ENCODE peak calls at places on chromosome 9, in five cellular contexts. Q is endothelial cell, Y is HFF-Myc, K is colonic mucosa, S is AG04450. F is an unnamed sample.

GRCh38 chr9:136047775-136048559 is 47.1 kb downstream of the NACC2 start:
- DNase-seq in K (no peak), Q (no peak), S (no peak), Y (no peak), F (no peak)

GRCh38 chr9:28203036-28203435 is 629.8 kb upstream of the C9orf72 start:
- DNase-seq in K (no peak), Q (no peak), Y (no peak), S (no peak), F (no peak)

GRCh38 chr9:87436694-87437093 is 61.0 kb upstream of the DAPK1 start:
- DNase-seq in K (no peak), Q (no peak), S (no peak), Y (no peak), F (no peak)

GRCh38 chr9:76394896-76395244 is 644 bp upstream of the RFK start:
- DNase-seq in Q (peak; percentile 35), K (peak; percentile 70), S (no peak), Y (no peak), F (no peak)

GRCh38 chr9:21473236-21473635 is 8.9 kb downstream of the IFNE start:
- DNase-seq in K (no peak), S (no peak), Q (no peak), Y (no peak), F (no peak)

GRCh38 chr9:117234178-117234577 is 180.7 kb downstream of the ASTN2 start:
- DNase-seq in K (no peak), Q (no peak), Y (no peak), S (no peak), F (no peak)

GRCh38 chr9:90921104-90921503 is 119.5 kb downstream of the SYK start:
- DNase-seq in Y (no peak), K (no peak), Q (no peak), S (no peak), F (no peak)

GRCh38 chr9:137070201-137070905 is at the start of gene SAPCD2:
- DNase-seq in Q (peak; percentile 74), S (peak; percentile 42), Y (peak; percentile 56), K (peak; percentile 89), F (peak; percentile 70)

GRCh38 chr9:114006931-114007691 is 71.0 kb downstream of the AMBP start:
- DNase-seq in S (no peak), K (peak; percentile 15), Y (no peak), Q (peak; percentile 1), F (no peak)

GRCh38 chr9:69671291-69671903 is 774 bp downstream of the APBA1 start:
- DNase-seq in Q (no peak), Y (no peak), K (peak; percentile 26), S (no peak), F (no peak)

GRCh38 chr9:126150411-126151030 is 176.1 kb upstream of the MVB12B start:
- DNase-seq in K (no peak), Q (peak; percentile 3), S (no peak), Y (no peak), F (no peak)

GRCh38 chr9:88593537-88594185 is 58.7 kb downstream of the NXNL2 start:
- DNase-seq in Y (no peak), Q (peak; percentile 37), S (no peak), K (peak; percentile 59), F (peak; percentile 50)

GRCh38 chr9:137161558-137162483 is 8.0 kb downstream of the LRRC26 start:
- DNase-seq in Y (no peak), S (no peak), Q (no peak), K (no peak), F (no peak)

GRCh38 chr9:118567861-118568260 is 801.4 kb downstream of the BRINP1 start:
- DNase-seq in K (no peak), Q (no peak), S (no peak), Y (no peak), F (no peak)

GRCh38 chr9:115810166-115810565 is 343.4 kb upstream of the PAPPA start:
- DNase-seq in Q (no peak), K (no peak), Y (no peak), S (no peak), F (no peak)

GRCh38 chr9:33718987-33719386 is 76.4 kb upstream of the PRSS3 start:
- DNase-seq in K (no peak), Y (no peak), Q (no peak), S (no peak), F (no peak)

GRCh38 chr9:96020822-96021615 is 145.5 kb downstream of the ERCC6L2 start:
- DNase-seq in K (peak; percentile 36), S (no peak), Q (peak; percentile 42), Y (no peak), F (peak; percentile 23)

GRCh38 chr9:31745886-31746285 is 638.6 kb upstream of the ACO1 start:
- DNase-seq in Q (no peak), Y (no peak), K (no peak), S (no peak), F (no peak)

GRCh38 chr9:137506274-137506673 is 43.9 kb downstream of the PNPLA7 start:
- DNase-seq in K (no peak), Q (no peak), Y (no peak), S (no peak), F (no peak)

GRCh38 chr9:106862115-106862945 is 636 bp upstream of the ZNF462 start:
- DNase-seq in Y (no peak), K (peak; percentile 77), S (no peak), Q (peak; percentile 59), F (peak; percentile 54)

GRCh38 chr9:89323257-89323841 is 5.0 kb downstream of the SECISBP2 start:
- DNase-seq in K (no peak), Q (no peak), Y (peak; percentile 60), S (no peak), F (no peak)

GRCh38 chr9:110835404-110835803 is 166.8 kb downstream of the MUSK start:
- DNase-seq in S (peak; percentile 74), K (no peak), Q (no peak), Y (peak; percentile 81), F (no peak)

GRCh38 chr9:6243746-6244145 is 28.1 kb downstream of the IL33 start:
- DNase-seq in S (no peak), Q (no peak), K (no peak), Y (no peak), F (no peak)

GRCh38 chr9:85404911-85405580 is 336.7 kb downstream of the AGTPBP1 start:
- DNase-seq in Y (no peak), K (no peak), Q (no peak), S (no peak), F (no peak)

GRCh38 chr9:101737705-101738565 is 512 bp downstream of the GRIN3A start:
- DNase-seq in S (no peak), Y (no peak), Q (peak; percentile 60), K (no peak), F (peak; percentile 30)

GRCh38 chr9:33186457-33187168 is 19.5 kb upstream of the B4GALT1 start:
- DNase-seq in Q (no peak), K (peak; percentile 83), Y (no peak), S (no peak), F (no peak)

GRCh38 chr9:108411632-108412031 is 444.2 kb downstream of the ACTL7B start:
- DNase-seq in Y (no peak), S (no peak), K (no peak), Q (no peak), F (no peak)

GRCh38 chr9:108417726-108418125 is 438.1 kb downstream of the ACTL7B start:
- DNase-seq in K (no peak), Q (no peak), S (no peak), Y (no peak), F (no peak)

GRCh38 chr9:108412755-108413154 is 443.0 kb downstream of the ACTL7B start:
- DNase-seq in Y (peak; percentile 29), Q (peak; percentile 31), S (no peak), K (peak; percentile 30), F (no peak)

GRCh38 chr9:108419379-108419778 is 436.4 kb downstream of the ACTL7B start:
- DNase-seq in Y (no peak), Q (no peak), S (no peak), K (no peak), F (no peak)

DNA sequence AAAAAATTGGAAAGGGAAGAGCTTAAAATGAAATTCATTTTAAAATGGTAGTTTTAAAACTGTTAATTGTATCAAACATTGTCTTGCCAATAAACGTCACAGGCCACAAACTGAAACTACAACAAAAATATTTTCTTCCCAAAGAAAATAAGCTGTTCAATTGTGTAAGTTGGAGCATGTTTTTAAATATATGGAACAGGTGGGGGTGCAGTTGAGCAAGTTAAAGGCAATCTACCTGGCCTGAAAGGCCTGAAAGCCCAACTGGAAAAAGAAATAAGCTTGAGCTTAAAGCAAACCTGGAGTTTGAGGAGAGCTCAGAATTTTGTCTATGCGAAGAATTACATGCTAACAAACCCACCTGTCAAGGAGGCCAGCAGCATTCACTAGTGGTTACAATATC is 439.5 kb downstream of the ACTL7B start:
- DNase-seq in Q (no peak), S (no peak), Y (no peak), K (no peak), F (no peak)
- TF ChIP-seq CTCF in Q (no peak), S (no peak), Y (no peak), K (no peak), F (no peak)

DNA sequence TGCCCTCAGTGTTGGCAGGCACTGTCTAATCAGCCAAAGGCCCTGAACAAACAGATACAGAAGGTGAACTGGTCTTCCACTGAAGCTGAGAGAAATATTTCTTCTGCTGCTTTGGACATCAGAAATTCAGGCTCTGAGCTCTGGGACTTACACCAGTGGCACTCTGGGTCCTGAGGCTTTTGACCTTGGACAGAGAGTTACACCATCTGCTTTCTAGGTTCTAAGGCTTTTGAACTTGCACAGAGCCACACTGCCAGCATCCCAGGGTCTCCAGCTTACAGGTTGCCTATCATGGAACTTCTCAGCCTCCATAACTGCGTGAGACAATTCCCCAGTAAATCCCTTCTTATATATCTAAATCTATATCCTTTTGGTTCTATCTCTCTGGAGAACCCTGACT is 326.7 kb downstream of the MLLT3 start:
- DNase-seq in S (no peak), Q (no peak), Y (no peak), K (no peak), F (no peak)
- TF ChIP-seq CTCF in S (no peak), Q (no peak), Y (no peak), K (no peak), F (no peak)

GRCh38 chr9:123645762-123646161 is 284.2 kb downstream of the DENND1A start:
- DNase-seq in K (no peak), Y (no peak), S (no peak), Q (no peak), F (no peak)
- TF ChIP-seq CTCF in K (no peak), Y (no peak), S (no peak), Q (no peak), F (no peak)

GRCh38 chr9:98411981-98412561 is 156.6 kb upstream of the TBC1D2 start:
- DNase-seq in Y (no peak), K (no peak), S (no peak), Q (no peak), F (no peak)

GRCh38 chr9:98415782-98416181 is 160.3 kb upstream of the TBC1D2 start:
- DNase-seq in Q (no peak), S (no peak), Y (no peak), K (no peak), F (no peak)

GRCh38 chr9:98406469-98406868 is 151.0 kb upstream of the TBC1D2 start:
- DNase-seq in Y (no peak), Q (no peak), S (no peak), K (no peak), F (no peak)

GRCh38 chr9:98409637-98410173 is 154.3 kb upstream of the TBC1D2 start:
- DNase-seq in K (no peak), S (no peak), Q (no peak), Y (no peak), F (no peak)

DNA sequence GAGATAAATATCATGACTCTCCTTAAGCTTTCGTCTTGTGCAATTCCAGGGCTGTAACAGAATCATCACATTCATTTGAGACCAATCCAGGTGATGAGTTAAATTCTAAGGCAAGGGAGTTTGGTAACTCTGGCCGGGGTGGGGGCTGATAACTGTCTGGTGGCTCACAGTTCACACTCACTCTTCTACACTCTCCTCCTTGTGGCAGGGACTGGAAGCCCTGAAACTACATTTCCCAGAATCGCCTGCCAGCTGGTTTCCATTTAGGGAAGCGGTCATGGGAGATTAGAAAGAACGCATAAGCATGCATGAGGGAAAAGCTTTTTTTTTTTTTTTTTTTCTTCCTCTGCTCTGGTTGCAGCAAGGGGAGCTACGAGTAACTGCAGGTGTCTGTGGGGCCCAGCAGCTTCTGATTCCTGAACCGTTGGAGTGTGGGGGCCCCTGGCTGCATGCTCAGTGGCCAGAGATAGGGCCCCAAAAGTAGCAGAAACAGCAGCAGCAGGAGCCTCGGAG is 154.8 kb upstream of the TBC1D2 start:
- DNase-seq in Q (peak; percentile 41), K (no peak), Y (peak; percentile 16), S (peak; percentile 73), F (peak; percentile 12)
- TF ChIP-seq CTCF in Q (no peak), K (no peak), Y (peak; percentile 24), S (peak; percentile 73), F (peak; percentile 39)

F was measured in neural crest cell.